ENCODE peak calls at places on chromosomes 13 and 19, in four cellular contexts. Y is mesendoderm, X is neural progenitor cell, E is lower lobe of right lung. T is an unnamed sample.

GRCh38 chr19:29942404-29943261 is 594 bp downstream of the URI1 start:
- DNase-seq in E (peak; percentile 80), Y (peak; percentile 70), X (peak; percentile 84), T (no peak)

GRCh38 chr13:60463787-60464186 is 66.8 kb downstream of the TDRD3 start:
- DNase-seq in E (no peak), Y (no peak), X (no peak), T (no peak)

GRCh38 chr19:9586764-9587163 is 2.5 kb upstream of the ZNF121 start:
- DNase-seq in Y (peak; percentile 84), E (peak; percentile 57), X (peak; percentile 81), T (no peak)

GRCh38 chr13:98571955-98572662 is 4.8 kb downstream of the STK24 start:
- DNase-seq in X (no peak), Y (peak; percentile 22), E (no peak), T (no peak)

GRCh38 chr13:92175330-92175729 is 776.9 kb downstream of the GPC5 start:
- DNase-seq in X (peak; percentile 65), E (no peak), Y (peak; percentile 44), T (no peak)

GRCh38 chr13:97266328-97266727 is 44.2 kb downstream of the MBNL2 start:
- DNase-seq in Y (peak; percentile 81), X (peak; percentile 30), E (peak; percentile 70), T (no peak)

GRCh38 chr13:40994581-40995230 is 24.4 kb downstream of the ELF1 start:
- DNase-seq in Y (no peak), X (no peak), E (no peak), T (no peak)

GRCh38 chr13:48094404-48094780 is 512 bp downstream of the MED4 start:
- DNase-seq in E (no peak), Y (peak; percentile 22), X (peak; percentile 35), T (no peak)

GRCh38 chr19:56146904-56147303 is 5.8 kb downstream of the ZNF444 start:
- DNase-seq in Y (no peak), E (no peak), X (no peak), T (no peak)

GRCh38 chr19:43563816-43564215 is 11.5 kb downstream of the XRCC1 start:
- DNase-seq in X (no peak), Y (no peak), E (no peak), T (no peak)

GRCh38 chr19:31613683-31614219 is 264.5 kb upstream of the TSHZ3 start:
- DNase-seq in E (no peak), Y (peak; percentile 30), X (peak; percentile 17), T (no peak)

GRCh38 chr13:50196118-50196517 is 180.9 kb downstream of the KCNRG start:
- DNase-seq in X (no peak), E (no peak), Y (no peak), T (no peak)

GRCh38 chr19:2271516-2272103 is 10.4 kb downstream of the PEAK3 start:
- DNase-seq in Y (no peak), E (no peak), X (peak; percentile 26), T (peak; percentile 61)

GRCh38 chr19:56170261-56170660 is 5.5 kb upstream of the GALP start:
- DNase-seq in X (no peak), E (peak; percentile 82), Y (no peak), T (peak; percentile 86)

GRCh38 chr13:30708541-30708940 is 26.8 kb upstream of the ALOX5AP start:
- DNase-seq in Y (no peak), X (no peak), E (no peak), T (no peak)

GRCh38 chr13:111027481-111028439 is 87.3 kb upstream of the ARHGEF7 start:
- DNase-seq in Y (no peak), E (no peak), X (no peak), T (no peak)

GRCh38 chr19:23415561-23416191 is 20.4 kb upstream of the ZNF91 start:
- DNase-seq in X (peak; percentile 94), Y (peak; percentile 97), E (no peak), T (no peak)

GRCh38 chr19:35718345-35719041 is 690 bp downstream of the KMT2B start:
- DNase-seq in E (peak; percentile 72), Y (peak; percentile 28), X (no peak), T (peak; percentile 68)

GRCh38 chr13:112032186-112032835 is 34.6 kb upstream of the SOX1 start:
- DNase-seq in X (no peak), E (no peak), Y (no peak), T (peak; percentile 85)

GRCh38 chr19:604355-604754 is 14.7 kb downstream of the HCN2 start:
- DNase-seq in Y (peak; percentile 59), E (no peak), X (no peak), T (no peak)

GRCh38 chr19:7263521-7263920 is 30.7 kb downstream of the INSR start:
- DNase-seq in E (no peak), X (no peak), Y (no peak), T (no peak)

GRCh38 chr13:51585696-51586095 is 1.4 kb downstream of the WDFY2 start:
- DNase-seq in Y (no peak), X (no peak), E (no peak), T (no peak)

GRCh38 chr13:50277127-50277526 is 261.9 kb downstream of the KCNRG start:
- DNase-seq in X (no peak), E (no peak), Y (no peak), T (no peak)

GRCh38 chr19:29397748-29398147 is 128.0 kb upstream of the VSTM2B start:
- DNase-seq in X (no peak), Y (no peak), E (no peak), T (no peak)

GRCh38 chr19:58582985-58583384 is 9.8 kb upstream of the MZF1 start:
- DNase-seq in X (no peak), E (no peak), Y (no peak), T (no peak)

GRCh38 chr19:55552206-55552605 is 6.9 kb upstream of the SBK3 start:
- DNase-seq in E (no peak), X (no peak), Y (no peak), T (no peak)

GRCh38 chr13:99436686-99437416 is 64.4 kb upstream of the TM9SF2 start:
- DNase-seq in X (peak; percentile 91), Y (peak; percentile 83), E (peak; percentile 93), T (no peak)

GRCh38 chr19:4119763-4120162 is 4.2 kb downstream of the MAP2K2 start:
- DNase-seq in X (no peak), E (no peak), Y (no peak), T (no peak)

GRCh38 chr19:15199652-15200574 is 882 bp downstream of the NOTCH3 start:
- DNase-seq in Y (peak; percentile 89), X (peak; percentile 95), E (no peak), T (no peak)

GRCh38 chr13:49082653-49083536 is 107.2 kb downstream of the FNDC3A start:
- DNase-seq in E (no peak), Y (peak; percentile 78), X (no peak), T (peak; percentile 69)

GRCh38 chr13:24134772-24135171 is 25.7 kb upstream of the SPATA13 start:
- DNase-seq in Y (no peak), E (no peak), X (no peak), T (no peak)

GRCh38 chr19:10424011-10424637 is 3.8 kb downstream of the PDE4A start:
- DNase-seq in Y (peak; percentile 84), X (peak; percentile 90), E (peak; percentile 88), T (no peak)

GRCh38 chr13:90447735-90448103 is 899.8 kb upstream of the MIR17HG start:
- DNase-seq in Y (peak; percentile 91), E (no peak), X (peak; percentile 11), T (no peak)

GRCh38 chr13:98476106-98476505 is 100.8 kb downstream of the STK24 start:
- DNase-seq in E (no peak), X (peak; percentile 70), Y (peak; percentile 82), T (no peak)

GRCh38 chr19:19502808-19503602 is 12.3 kb downstream of the TSSK6 start:
- DNase-seq in X (no peak), E (peak; percentile 64), Y (no peak), T (no peak)

GRCh38 chr19:28242317-28242927 is 970.5 kb downstream of the UQCRFS1 start:
- DNase-seq in E (no peak), X (peak; percentile 67), Y (peak; percentile 73), T (no peak)

GRCh38 chr13:51856998-51857397 is 4.8 kb upstream of the CCDC70 start:
- DNase-seq in E (no peak), X (no peak), Y (no peak), T (no peak)

GRCh38 chr13:110936519-110936918 is 21.6 kb upstream of the ANKRD10 start:
- DNase-seq in X (no peak), Y (no peak), E (no peak), T (no peak)

GRCh38 chr13:34066344-34066743 is 248.4 kb downstream of the RFC3 start:
- DNase-seq in Y (peak; percentile 80), E (no peak), X (no peak), T (no peak)

GRCh38 chr19:44576843-44577565 is 36.4 kb upstream of the IGSF23 start:
- DNase-seq in Y (peak; percentile 75), X (peak; percentile 58), E (peak; percentile 59), T (no peak)

GRCh38 chr19:50563597-50563996 is 4.6 kb downstream of the LRRC4B start:
- DNase-seq in Y (no peak), X (no peak), E (no peak), T (no peak)
- H3K36me3 ChIP-seq in Y (no peaks in the 10 kb centered on the region), X (no peaks in the 10 kb centered on the region), E (no peaks in the 10 kb centered on the region), T (no peaks in the 10 kb centered on the region)

DNA sequence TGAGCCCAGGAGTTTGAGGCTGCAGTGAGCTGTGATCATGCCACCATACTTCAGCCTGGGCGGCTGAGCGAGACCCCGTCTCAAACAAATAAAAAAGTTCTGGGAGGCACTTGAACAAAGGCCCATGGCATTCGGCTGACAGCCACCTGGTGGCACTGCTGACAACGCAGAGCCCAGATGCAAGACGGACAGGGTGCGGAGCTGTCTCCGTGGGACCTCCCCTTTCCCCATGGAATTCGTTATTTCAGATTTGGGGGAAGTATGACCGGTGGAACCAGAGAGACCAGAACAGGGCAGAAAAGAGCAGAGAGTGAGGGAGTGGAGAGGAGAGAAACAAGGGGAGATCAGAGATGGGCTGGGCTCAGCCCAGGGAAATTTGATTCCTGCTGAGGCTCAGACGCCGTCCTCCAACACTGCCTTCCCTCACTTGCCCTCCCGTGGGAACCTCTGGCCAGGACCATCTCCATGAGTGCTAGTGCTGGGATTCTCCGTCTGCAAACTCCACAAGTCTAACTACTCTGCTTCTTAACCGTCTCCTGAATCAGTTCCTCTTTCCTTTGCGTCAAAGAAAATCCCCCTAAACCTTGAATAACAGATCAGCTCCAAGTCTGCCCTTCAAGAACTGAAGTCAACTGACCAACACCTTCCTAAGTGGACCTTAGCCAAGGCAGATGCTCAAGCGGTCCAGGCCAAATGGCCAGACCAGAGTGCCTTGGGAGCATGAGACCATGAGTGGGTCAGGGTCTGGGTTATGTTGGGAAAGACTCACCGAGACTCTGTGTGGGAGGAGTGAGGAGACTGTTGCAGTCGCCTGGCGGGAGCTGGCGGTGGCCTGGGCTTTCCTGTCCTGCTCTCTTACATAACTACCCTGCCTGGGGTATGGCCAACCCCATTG is 11.9 kb upstream of the ATF5 start:
- DNase-seq in E (no peak), X (peak; percentile 49), Y (peak; percentile 62), T (no peak)
- H3K36me3 ChIP-seq in E (peaks cover 55% of the 10 kb centered on the region), X (no peaks in the 10 kb centered on the region), Y (peaks cover 14% of the 10 kb centered on the region), T (peaks cover 50% of the 10 kb centered on the region)

GRCh38 chr19:33158365-33158764 is 26.5 kb downstream of the WDR88 start:
- DNase-seq in X (no peak), E (no peak), Y (no peak), T (no peak)
- H3K36me3 ChIP-seq in X (no peaks in the 10 kb centered on the region), E (no peaks in the 10 kb centered on the region), Y (no peaks in the 10 kb centered on the region), T (no peaks in the 10 kb centered on the region)

GRCh38 chr13:100636004-100636403 is 38.6 kb downstream of the TMTC4 start:
- DNase-seq in Y (no peak), E (no peak), X (no peak), T (no peak)
- H3K36me3 ChIP-seq in Y (peaks cover 4% of the 10 kb centered on the region), E (peaks cover 65% of the 10 kb centered on the region), X (peaks cover 12% of the 10 kb centered on the region), T (peaks cover 50% of the 10 kb centered on the region)

T was measured in RWPE2.